ENCODE peak calls at places on chromosomes 6 and 20, in nine cellular contexts. I is IMR-90, Z is neuronal stem cell, P is K562, M is SK-N-SH, B is OCI-LY7, H is neural progenitor cell, U is GM23338, C is hepatocyte. W is an unnamed sample.

GRCh38 chr6:118335325-118335724 is 212.8 kb upstream of the PLN start:
- DNase-seq in I (no peak), Z (no peak), P (no peak), M (no peak), B (no peak), H (no peak), U (no peak), C (no peak), W (no peak)

GRCh38 chr6:87829622-87830121 is 127.6 kb upstream of the AKIRIN2 start:
- DNase-seq in I (no peak), Z (no peak), P (no peak), M (no peak), B (no peak), H (no peak), U (no peak), C (no peak), W (no peak)

GRCh38 chr6:86031713-86032112 is 389.0 kb upstream of the SYNCRIP start:
- DNase-seq in I (no peak), Z (no peak), P (no peak), M (no peak), B (no peak), H (no peak), U (no peak), C (no peak), W (no peak)

GRCh38 chr20:7959484-7959883 is 19.2 kb upstream of the HAO1 start:
- DNase-seq in I (no peak), Z (no peak), P (no peak), M (no peak), B (no peak), H (no peak), U (no peak), C (no peak), W (no peak)

GRCh38 chr6:20873425-20874190 is 339.4 kb downstream of the CDKAL1 start:
- DNase-seq in I (no peak), Z (no peak), P (no peak), M (no peak), B (no peak), H (peak; percentile 60), U (peak; percentile 62), C (no peak), W (peak; percentile 54)

GRCh38 chr6:4280721-4281120 is 145.3 kb upstream of the ECI2 start:
- DNase-seq in I (peak; percentile 91), Z (no peak), P (no peak), M (no peak), B (no peak), H (no peak), U (no peak), C (peak; percentile 55), W (peak; percentile 66)

GRCh38 chr6:125191916-125192609 is 38.5 kb downstream of the TPD52L1 start:
- DNase-seq in I (peak; percentile 88), Z (peak; percentile 31), P (peak; percentile 72), M (peak; percentile 41), B (peak; percentile 69), H (peak; percentile 65), U (peak; percentile 89), C (peak; percentile 81), W (peak; percentile 84)

GRCh38 chr6:158647501-158647900 is 2.4 kb upstream of the SYTL3 start:
- DNase-seq in I (peak; percentile 41), Z (no peak), P (no peak), M (no peak), B (no peak), H (no peak), U (no peak), C (no peak), W (peak; percentile 55)

GRCh38 chr20:50447817-50448216 is 62.4 kb upstream of the PTPN1 start:
- DNase-seq in I (no peak), Z (no peak), P (no peak), M (no peak), B (no peak), H (no peak), U (no peak), C (no peak), W (no peak)

GRCh38 chr20:50453533-50453932 is 56.6 kb upstream of the PTPN1 start:
- DNase-seq in I (no peak), Z (no peak), P (no peak), M (no peak), B (no peak), H (no peak), U (no peak), C (no peak), W (no peak)

GRCh38 chr20:50450961-50451752 is 59.0 kb upstream of the PTPN1 start:
- DNase-seq in I (peak; percentile 46), Z (no peak), P (no peak), M (no peak), B (peak; percentile 48), H (peak; percentile 54), U (peak; percentile 72), C (peak; percentile 54), W (peak; percentile 77)

GRCh38 chr20:50449789-50450492 is 60.2 kb upstream of the PTPN1 start:
- DNase-seq in I (no peak), Z (no peak), P (no peak), M (no peak), B (no peak), H (no peak), U (no peak), C (no peak), W (no peak)

DNA sequence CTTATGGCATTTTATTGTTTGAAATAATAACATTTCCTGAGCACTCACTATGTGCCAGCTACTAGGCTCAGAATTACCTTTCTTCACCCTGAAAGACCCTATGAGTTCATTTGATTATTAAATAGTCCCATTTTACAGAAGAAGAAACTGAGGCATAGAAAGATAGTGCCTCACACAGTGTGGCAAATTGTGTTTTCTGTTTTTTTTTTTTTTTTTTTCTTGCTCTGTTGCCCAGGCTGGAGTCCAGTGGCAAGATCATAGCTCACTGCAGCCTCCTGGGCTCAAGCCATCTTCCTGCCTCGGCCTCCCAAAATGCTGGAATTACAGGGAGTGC is 59.7 kb upstream of the PTPN1 start:
- DNase-seq in I (no peak), Z (no peak), P (no peak), M (no peak), B (no peak), H (no peak), U (no peak), C (no peak), W (no peak)
- H3K4me1 ChIP-seq in I (peaks cover 18% of the 10 kb centered on the region), Z (peaks cover 6% of the 10 kb centered on the region), P (peaks cover 8% of the 10 kb centered on the region), M (no peaks in the 10 kb centered on the region), B (no peaks in the 10 kb centered on the region), H (no peaks in the 10 kb centered on the region), U (no peaks in the 10 kb centered on the region), C (peaks cover 27% of the 10 kb centered on the region), W (peaks cover 18% of the 10 kb centered on the region)

GRCh38 chr6:137588472-137588871 is 94.3 kb upstream of the OLIG3 start:
- DNase-seq in I (no peak), Z (no peak), P (no peak), M (no peak), B (no peak), H (no peak), U (peak; percentile 39), C (no peak), W (no peak)
- H2AFZ ChIP-seq in I (no peak overlapping the region), Z (no peak overlapping the region), P (no peak overlapping the region), M (no peak overlapping the region), B (no peak overlapping the region), H (no peak overlapping the region), U (peak overlapping the region; percentile 39), C (no peak overlapping the region), W (no peak overlapping the region)

GRCh38 chr6:111843347-111844147 is 29.7 kb downstream of the FYN start:
- DNase-seq in I (no peak), Z (no peak), P (peak; percentile 79), M (no peak), B (no peak), H (no peak), U (no peak), C (no peak), W (peak; percentile 50)

GRCh38 chr6:111845441-111845871 is 27.8 kb downstream of the FYN start:
- DNase-seq in I (no peak), Z (no peak), P (peak; percentile 32), M (no peak), B (no peak), H (peak; percentile 39), U (peak; percentile 30), C (peak; percentile 15), W (no peak)

GRCh38 chr6:111846061-111846460 is 27.2 kb downstream of the FYN start:
- DNase-seq in I (no peak), Z (no peak), P (no peak), M (no peak), B (no peak), H (no peak), U (no peak), C (no peak), W (no peak)

GRCh38 chr6:111844376-111844775 is 28.9 kb downstream of the FYN start:
- DNase-seq in I (no peak), Z (no peak), P (no peak), M (no peak), B (no peak), H (peak; percentile 30), U (no peak), C (no peak), W (no peak)

DNA sequence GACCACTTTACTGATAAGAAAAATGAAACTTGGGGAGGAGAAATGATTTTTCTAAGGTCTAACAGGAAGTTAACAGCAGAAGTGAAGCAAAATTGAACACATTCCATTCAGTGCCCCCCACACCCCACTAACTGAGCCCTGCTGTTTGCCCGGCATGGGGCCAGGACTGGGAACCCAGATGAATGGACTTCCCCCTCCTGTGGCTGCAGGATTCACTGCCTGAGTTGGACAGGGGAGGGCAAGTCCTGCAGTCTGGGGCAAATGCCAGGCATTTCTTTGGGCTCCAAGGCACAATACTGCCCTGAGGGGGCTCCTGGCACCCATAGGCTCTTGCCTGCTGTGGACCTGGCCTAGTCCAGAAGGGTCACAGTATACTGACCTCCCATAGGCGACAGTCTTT is 28.3 kb downstream of the FYN start:
- DNase-seq in I (no peak), Z (no peak), P (no peak), M (no peak), B (no peak), H (peak; percentile 67), U (peak; percentile 66), C (no peak), W (peak; percentile 44)
- H3K4me1 ChIP-seq in I (peaks cover 21% of the 10 kb centered on the region), Z (peaks cover 46% of the 10 kb centered on the region), P (peaks cover 40% of the 10 kb centered on the region), M (peaks cover 16% of the 10 kb centered on the region), B (peaks cover 32% of the 10 kb centered on the region), H (peaks cover 82% of the 10 kb centered on the region), U (peaks cover 73% of the 10 kb centered on the region), C (peaks cover 31% of the 10 kb centered on the region), W (peaks cover 6% of the 10 kb centered on the region)

GRCh38 chr20:64081620-64081964 is 1.7 kb downstream of the OPRL1 start:
- DNase-seq in I (no peak), Z (no peak), P (no peak), M (no peak), B (no peak), H (no peak), U (no peak), C (no peak), W (no peak)

GRCh38 chr20:64082126-64082638 is 2.0 kb downstream of the LKAAEAR1 start:
- DNase-seq in I (no peak), Z (no peak), P (no peak), M (no peak), B (no peak), H (peak; percentile 56), U (peak; percentile 44), C (no peak), W (no peak)

GRCh38 chr20:64084209-64085152 is at the start of gene LKAAEAR1:
- DNase-seq in I (no peak), Z (no peak), P (no peak), M (no peak), B (no peak), H (peak; percentile 59), U (peak; percentile 69), C (peak; percentile 43), W (no peak)

GRCh38 chr20:64082821-64083379 is 1.3 kb downstream of the LKAAEAR1 start:
- DNase-seq in I (no peak), Z (no peak), P (no peak), M (no peak), B (no peak), H (no peak), U (no peak), C (no peak), W (no peak)

DNA sequence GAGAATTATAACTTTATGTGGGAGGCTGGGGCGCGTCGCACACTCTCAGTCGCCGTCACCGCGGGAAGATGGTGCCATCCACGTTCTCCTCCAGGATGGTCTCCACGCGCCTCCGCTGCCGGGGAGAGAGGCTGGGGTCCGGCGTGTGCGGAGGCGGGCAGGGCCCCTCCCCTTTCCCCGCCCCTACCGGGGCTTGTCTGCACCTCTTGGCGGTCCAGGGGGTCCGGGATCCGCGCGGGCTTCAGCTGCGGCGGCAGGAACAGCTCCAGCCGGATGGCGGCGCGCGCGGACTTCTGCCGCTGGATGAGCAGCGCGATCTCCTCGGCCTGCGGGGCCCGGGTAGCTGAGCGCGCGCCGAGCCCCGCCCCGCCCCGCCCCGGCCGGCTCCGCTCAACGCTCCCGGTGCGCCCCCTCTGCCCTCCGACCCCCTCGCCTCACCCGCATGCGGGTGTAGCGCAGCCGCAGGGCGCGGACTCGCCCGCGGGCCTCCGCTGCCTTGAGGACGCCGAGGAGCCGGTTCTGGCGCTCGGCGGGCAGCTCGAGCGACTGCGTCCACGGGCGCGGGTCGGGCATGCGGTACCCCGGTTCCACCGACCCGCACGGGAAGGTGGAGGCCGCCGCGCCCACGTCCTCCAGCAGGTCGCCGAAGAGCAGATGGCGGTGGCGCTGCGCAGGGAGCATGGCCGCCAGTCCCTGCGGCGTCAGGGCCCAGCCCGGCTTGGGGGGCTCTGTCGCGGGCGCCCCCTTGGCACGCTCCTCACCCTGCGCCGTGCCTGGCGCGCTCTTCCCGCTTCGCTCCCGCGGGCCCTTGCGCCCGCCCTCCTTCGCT is 604 bp downstream of the LKAAEAR1 start:
- DNase-seq in I (peak; percentile 67), Z (peak; percentile 76), P (peak; percentile 89), M (peak; percentile 94), B (peak; percentile 66), H (peak; percentile 94), U (peak; percentile 93), C (peak; percentile 92), W (peak; percentile 79)
- H2AFZ ChIP-seq in I (peak overlapping the region; percentile 95), Z (peak overlapping the region; percentile 85), P (peak overlapping the region; percentile 84), M (no peak overlapping the region), B (no peak overlapping the region), H (peak overlapping the region; percentile 84), U (peak overlapping the region; percentile 94), C (peak overlapping the region; percentile 74), W (no peak overlapping the region)